ENCODE peak calls at places on chromosome 10, in ten cellular contexts. I is astrocyte of the spinal cord, J is cardiac muscle cell, U is heart right ventricle, Y is brain microvascular endothelial cell, O is glutamatergic neuron, V is colonic mucosa, M is endodermal cell, L is left ventricle myocardium inferior, D is stomach. N is an unnamed sample.

GRCh38 chr10:32366111-32366510 is 19.2 kb upstream of the EPC1 start:
- DNase-seq in L (no peak), D (no peak), J (no peak), V (no peak), Y (no peak), O (no peak), U (no peak), I (no peak), M (no peak), N (no peak)

GRCh38 chr10:89207801-89208551 is 859 bp upstream of the CH25H start:
- DNase-seq in J (peak; percentile 25), L (peak; percentile 62), M (peak; percentile 81), D (no peak), U (peak; percentile 56), V (peak; percentile 31), I (peak; percentile 17), Y (no peak), O (peak; percentile 64), N (peak; percentile 24)

GRCh38 chr10:50623299-50624153 is at the start of gene SGMS1:
- DNase-seq in V (peak; percentile 86), I (peak; percentile 90), D (peak; percentile 89), M (peak; percentile 92), O (peak; percentile 93), U (peak; percentile 88), Y (peak; percentile 70), L (peak; percentile 91), J (peak; percentile 92), N (peak; percentile 96)

GRCh38 chr10:4041531-4042096 is 256.6 kb upstream of the KLF6 start:
- DNase-seq in Y (no peak), D (no peak), M (no peak), J (no peak), V (no peak), O (no peak), U (no peak), L (no peak), I (no peak), N (no peak)

GRCh38 chr10:120282421-120282820 is 174.6 kb upstream of the PLPP4 start:
- DNase-seq in L (no peak), I (no peak), O (no peak), Y (no peak), U (no peak), V (no peak), D (no peak), M (no peak), J (no peak), N (no peak)

GRCh38 chr10:24951201-24952145 is 933 bp downstream of the PRTFDC1 start:
- DNase-seq in V (peak; percentile 73), Y (no peak), U (peak; percentile 24), I (no peak), O (peak; percentile 36), J (peak; percentile 38), L (no peak), M (peak; percentile 91), D (peak; percentile 34), N (peak; percentile 22)

GRCh38 chr10:79186742-79187544 is 118.2 kb downstream of the ZMIZ1 start:
- DNase-seq in Y (no peak), V (no peak), I (no peak), D (no peak), J (no peak), L (no peak), M (no peak), O (no peak), U (no peak), N (no peak)

GRCh38 chr10:18542832-18543231 is 108.6 kb downstream of the NSUN6 start:
- DNase-seq in L (no peak), D (no peak), U (no peak), I (peak; percentile 52), M (no peak), J (no peak), Y (peak; percentile 1), O (no peak), V (no peak), N (peak; percentile 0)

GRCh38 chr10:48242160-48242904 is 32.2 kb downstream of the FRMPD2 start:
- DNase-seq in V (no peak), M (peak; percentile 63), L (no peak), Y (no peak), U (no peak), J (no peak), D (no peak), O (no peak), I (no peak), N (no peak)

GRCh38 chr10:58266003-58266825 is 1.5 kb downstream of the IPMK start:
- DNase-seq in I (peak; percentile 60), V (peak; percentile 42), Y (peak; percentile 57), D (no peak), U (no peak), L (no peak), J (peak; percentile 3), O (no peak), M (no peak), N (peak; percentile 40)

GRCh38 chr10:123614888-123615287 is 51.3 kb upstream of the GPR26 start:
- DNase-seq in D (peak; percentile 64), I (peak; percentile 17), Y (peak; percentile 31), M (peak; percentile 97), U (peak; percentile 63), J (peak; percentile 96), O (no peak), V (peak; percentile 70), L (peak; percentile 46), N (peak; percentile 41)

GRCh38 chr10:62377966-62378365 is 3.8 kb downstream of the ZNF365 start:
- DNase-seq in Y (no peak), M (no peak), L (no peak), I (no peak), U (no peak), O (no peak), V (no peak), D (no peak), J (no peak), N (no peak)

GRCh38 chr10:48535416-48536225 is 69.3 kb downstream of the ARHGAP22 start:
- DNase-seq in Y (no peak), V (peak; percentile 15), L (no peak), M (peak; percentile 80), U (no peak), O (no peak), I (no peak), D (peak; percentile 13), J (no peak), N (no peak)

GRCh38 chr10:22550732-22551131 is 163.6 kb downstream of the PIP4K2A start:
- DNase-seq in O (peak; percentile 69), M (peak; percentile 88), U (peak; percentile 29), D (peak; percentile 44), J (peak; percentile 59), V (peak; percentile 48), Y (peak; percentile 26), I (peak; percentile 20), L (peak; percentile 44), N (peak; percentile 52)
- TF ChIP-seq CTCF in O (peak; percentile 74), M (peak; percentile 88), U (peak; percentile 65), D (no peak), J (peak; percentile 61), V (peak; percentile 41), Y (peak; percentile 79), I (peak; percentile 57), L (peak; percentile 62), N (peak; percentile 59)

GRCh38 chr10:130177250-130177649 is 41.1 kb downstream of the GLRX3 start:
- DNase-seq in J (no peak), L (no peak), O (no peak), U (peak; percentile 29), I (no peak), M (peak; percentile 9), Y (no peak), D (no peak), V (no peak), N (no peak)

GRCh38 chr10:130181858-130182257 is 45.7 kb downstream of the GLRX3 start:
- DNase-seq in O (no peak), L (no peak), Y (no peak), I (no peak), M (peak; percentile 17), J (no peak), V (no peak), U (no peak), D (no peak), N (no peak)

GRCh38 chr10:130175074-130175473 is 38.9 kb downstream of the GLRX3 start:
- DNase-seq in M (no peak), Y (no peak), D (no peak), I (no peak), J (no peak), U (no peak), O (no peak), V (no peak), L (no peak), N (no peak)

GRCh38 chr10:130174343-130174742 is 38.2 kb downstream of the GLRX3 start:
- DNase-seq in U (no peak), V (no peak), O (no peak), M (no peak), Y (no peak), L (no peak), D (no peak), J (no peak), I (no peak), N (no peak)

GRCh38 chr10:130179640-130180039 is 43.4 kb downstream of the GLRX3 start:
- DNase-seq in U (peak; percentile 26), M (peak; percentile 81), V (no peak), I (peak; percentile 79), D (no peak), L (no peak), O (no peak), Y (peak; percentile 80), J (peak; percentile 53), N (no peak)
- TF ChIP-seq CTCF in U (peak; percentile 40), M (peak; percentile 85), V (no peak), I (peak; percentile 61), D (no peak), L (peak; percentile 43), O (peak; percentile 45), Y (peak; percentile 66), J (peak; percentile 60), N (peak; percentile 31)

DNA sequence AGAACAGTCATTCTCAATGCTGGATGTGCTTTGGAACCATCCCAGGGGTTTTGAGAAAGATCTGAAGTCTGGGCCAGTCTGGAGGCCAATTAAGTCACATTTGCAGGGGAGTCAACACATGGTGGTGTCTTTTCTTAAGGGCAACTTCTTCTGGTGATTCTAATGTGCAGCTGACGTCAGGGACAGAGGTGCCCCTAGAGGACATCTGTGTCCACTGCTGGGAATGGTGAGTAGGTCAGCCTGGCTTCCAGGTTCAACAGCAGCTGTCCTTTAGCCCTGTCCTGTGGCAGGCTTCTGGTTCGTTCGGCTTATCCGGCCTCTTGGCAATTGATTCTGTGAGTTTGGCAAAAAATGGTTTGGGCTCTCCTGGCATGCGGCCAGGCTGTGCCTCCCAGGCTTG is 269.7 kb upstream of the HABP2 start:
- DNase-seq in I (no peak), L (no peak), Y (no peak), J (no peak), M (peak; percentile 73), V (no peak), U (no peak), D (no peak), O (no peak), N (no peak)
- TF ChIP-seq CTCF in I (peak; percentile 3), L (no peak), Y (peak; percentile 41), J (no peak), M (peak; percentile 79), V (no peak), U (no peak), D (no peak), O (no peak), N (no peak)

GRCh38 chr10:132023092-132023811 is 41.5 kb upstream of the BNIP3 start:
- DNase-seq in I (peak; percentile 69), Y (peak; percentile 56), U (peak; percentile 82), M (peak; percentile 96), J (peak; percentile 84), L (peak; percentile 82), V (peak; percentile 84), O (peak; percentile 88), D (peak; percentile 85), N (peak; percentile 86)
- TF ChIP-seq CTCF in I (peak; percentile 91), Y (peak; percentile 96), U (peak; percentile 90), M (peak; percentile 94), J (peak; percentile 95), L (peak; percentile 93), V (peak; percentile 90), O (peak; percentile 80), D (peak; percentile 88), N (peak; percentile 97)

GRCh38 chr10:14478639-14479038 is 147.9 kb upstream of the FRMD4A start:
- DNase-seq in M (peak; percentile 83), J (peak; percentile 71), I (peak; percentile 91), D (peak; percentile 49), V (no peak), Y (peak; percentile 85), L (peak; percentile 63), U (peak; percentile 68), O (peak; percentile 62), N (peak; percentile 33)
- TF ChIP-seq CTCF in M (peak; percentile 93), J (peak; percentile 72), I (peak; percentile 77), D (no peak), V (peak; percentile 19), Y (peak; percentile 82), L (peak; percentile 80), U (peak; percentile 62), O (peak; percentile 53), N (peak; percentile 52)